ENCODE peak calls at places on chromosomes 16 and 17, in five cellular contexts. A, O, G, B and K are unnamed samples.

GRCh38 chr16:48525201-48526057 is 84.6 kb downstream of the N4BP1 start:
- DNase-seq in O (no peak), B (no peak), A (no peak), G (no peak), K (no peak)

GRCh38 chr17:21285164-21286065 is 904 bp downstream of the MAP2K3 start:
- DNase-seq in G (no peak), A (peak), B (peak), O (peak), K (peak)

GRCh38 chr16:85363881-85364280 is 249.2 kb upstream of the GSE1 start:
- DNase-seq in A (peak), G (no peak), O (peak), B (no peak), K (peak)

GRCh38 chr17:80986816-80987480 is 4.7 kb upstream of the CHMP6 start:
- DNase-seq in G (no peak), O (no peak), B (no peak), A (no peak), K (peak)

GRCh38 chr16:31351937-31352315 is 3.0 kb upstream of the ITGAX start:
- DNase-seq in O (no peak), G (no peak), A (peak), B (no peak), K (peak)

GRCh38 chr17:29807520-29808361 is 122.3 kb downstream of the SSH2 start:
- DNase-seq in B (peak), G (no peak), A (peak), O (peak), K (peak)

GRCh38 chr16:70520612-70521297 is 2.6 kb downstream of the COG4 start:
- DNase-seq in A (peak), B (no peak), O (peak), G (no peak), K (peak)

GRCh38 chr17:6323626-6324356 is 111.1 kb downstream of the AIPL1 start:
- DNase-seq in G (no peak), A (no peak), O (no peak), B (no peak), K (no peak)

GRCh38 chr17:6711081-6711674 is 2.0 kb downstream of the SLC13A5 start:
- DNase-seq in O (no peak), G (no peak), A (no peak), B (peak), K (no peak)

GRCh38 chr17:21288581-21289017 is 4.1 kb downstream of the MAP2K3 start:
- DNase-seq in O (no peak), A (no peak), G (no peak), B (no peak), K (peak)

GRCh38 chr16:13316008-13316407 is 414.6 kb downstream of the SHISA9 start:
- DNase-seq in G (no peak), O (peak), A (peak), B (no peak), K (no peak)

GRCh38 chr17:8611135-8611534 is 19.4 kb downstream of the MYH10 start:
- DNase-seq in O (peak), G (no peak), B (no peak), A (peak), K (no peak)

GRCh38 chr16:57503366-57503765 is 17.1 kb upstream of the DOK4 start:
- DNase-seq in O (no peak), G (no peak), B (no peak), A (no peak), K (peak)

GRCh38 chr16:29678691-29679267 is at the start of gene QPRT:
- DNase-seq in O (peak), G (no peak), B (no peak), A (peak), K (peak)

GRCh38 chr17:82092628-82092994 is 5.4 kb downstream of the FASN start:
- DNase-seq in G (no peak), A (no peak), O (no peak), B (no peak), K (peak)

GRCh38 chr16:12651765-12652531 is 151.7 kb downstream of the CPPED1 start:
- DNase-seq in O (no peak), A (no peak), G (no peak), B (no peak), K (no peak)

GRCh38 chr17:28130455-28130854 is 88.0 kb downstream of the NLK start:
- DNase-seq in G (no peak), O (no peak), B (no peak), A (no peak), K (no peak)

GRCh38 chr16:4371481-4372314 is at the start of gene VASN:
- DNase-seq in B (peak), A (peak), G (no peak), O (peak), K (peak)

GRCh38 chr16:73057369-73058210 is 9.7 kb upstream of the ZFHX3 start:
- DNase-seq in A (no peak), G (no peak), B (no peak), O (no peak), K (peak)
- TF ChIP-seq CTCF in A (no peak), G (no peak), B (no peak), O (peak), K (no peak)

GRCh38 chr17:79461041-79461440 is 149.8 kb downstream of the RBFOX3 start:
- DNase-seq in A (peak), G (no peak), O (peak), B (no peak), K (no peak)

GRCh38 chr17:79465011-79466006 is 145.5 kb downstream of the RBFOX3 start:
- DNase-seq in B (no peak), G (no peak), A (no peak), O (no peak), K (no peak)

GRCh38 chr17:79466562-79467350 is 144.1 kb downstream of the RBFOX3 start:
- DNase-seq in O (no peak), G (no peak), A (no peak), B (no peak), K (no peak)

GRCh38 chr17:79464310-79465010 is 146.4 kb downstream of the RBFOX3 start:
- DNase-seq in B (no peak), A (no peak), G (no peak), O (no peak), K (no peak)

GRCh38 chr17:79463421-79464309 is 147.2 kb downstream of the RBFOX3 start:
- DNase-seq in A (no peak), G (no peak), B (no peak), O (no peak), K (no peak)
- H3K4me3 ChIP-seq in A (no peak), G (no peak), B (no peak), O (no peak), K (no peak)

DNA sequence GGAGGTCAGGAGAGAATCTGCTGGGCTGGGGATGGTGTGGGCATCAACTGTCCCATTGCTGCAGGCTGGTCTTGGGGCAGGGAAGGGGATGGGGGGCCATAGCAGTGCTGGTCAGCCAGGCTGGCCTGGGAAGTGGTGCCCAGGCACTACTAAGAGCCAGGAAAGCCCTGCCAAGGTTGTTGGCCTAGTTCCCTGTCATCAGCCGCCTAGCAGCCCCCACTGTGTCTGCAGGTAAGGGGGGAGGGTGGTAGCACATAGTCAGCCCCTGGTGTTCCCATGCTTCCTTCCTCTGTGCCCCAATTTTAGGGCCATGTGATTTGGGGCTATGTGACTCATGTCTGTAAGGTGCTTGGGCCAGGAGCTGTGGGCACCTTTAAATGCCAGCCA is 17.8 kb downstream of the GJD3 start:
- DNase-seq in G (no peak), A (no peak), B (no peak), O (no peak), K (peak)
- TF ChIP-seq CTCF in G (no peak), A (no peak), B (no peak), O (no peak), K (no peak)

GRCh38 chr17:45293413-45294211 is 23.2 kb downstream of the MAP3K14 start:
- DNase-seq in G (peak), B (peak), O (peak), A (peak), K (peak)

GRCh38 chr17:45296833-45297124 is 20.0 kb downstream of the MAP3K14 start:
- DNase-seq in A (no peak), O (no peak), G (no peak), B (no peak), K (no peak)

GRCh38 chr17:45296003-45296832 is 20.6 kb downstream of the MAP3K14 start:
- DNase-seq in B (no peak), G (no peak), O (no peak), A (peak), K (peak)

GRCh38 chr17:45292696-45293412 is 24.0 kb downstream of the MAP3K14 start:
- DNase-seq in A (no peak), B (no peak), O (no peak), G (no peak), K (peak)

GRCh38 chr17:45294506-45294905 is 22.3 kb downstream of the MAP3K14 start:
- DNase-seq in O (peak), B (peak), G (no peak), A (peak), K (peak)
- H3K4me3 ChIP-seq in O (no peak), B (no peak), G (no peak), A (no peak), K (no peak)

GRCh38 chr16:88906535-88907105 is 40.2 kb upstream of the PABPN1L start:
- DNase-seq in G (no peak), A (no peak), O (no peak), B (no peak), K (no peak)
- TF ChIP-seq CTCF in G (no peak), A (no peak), O (no peak), B (no peak), K (no peak)

DNA sequence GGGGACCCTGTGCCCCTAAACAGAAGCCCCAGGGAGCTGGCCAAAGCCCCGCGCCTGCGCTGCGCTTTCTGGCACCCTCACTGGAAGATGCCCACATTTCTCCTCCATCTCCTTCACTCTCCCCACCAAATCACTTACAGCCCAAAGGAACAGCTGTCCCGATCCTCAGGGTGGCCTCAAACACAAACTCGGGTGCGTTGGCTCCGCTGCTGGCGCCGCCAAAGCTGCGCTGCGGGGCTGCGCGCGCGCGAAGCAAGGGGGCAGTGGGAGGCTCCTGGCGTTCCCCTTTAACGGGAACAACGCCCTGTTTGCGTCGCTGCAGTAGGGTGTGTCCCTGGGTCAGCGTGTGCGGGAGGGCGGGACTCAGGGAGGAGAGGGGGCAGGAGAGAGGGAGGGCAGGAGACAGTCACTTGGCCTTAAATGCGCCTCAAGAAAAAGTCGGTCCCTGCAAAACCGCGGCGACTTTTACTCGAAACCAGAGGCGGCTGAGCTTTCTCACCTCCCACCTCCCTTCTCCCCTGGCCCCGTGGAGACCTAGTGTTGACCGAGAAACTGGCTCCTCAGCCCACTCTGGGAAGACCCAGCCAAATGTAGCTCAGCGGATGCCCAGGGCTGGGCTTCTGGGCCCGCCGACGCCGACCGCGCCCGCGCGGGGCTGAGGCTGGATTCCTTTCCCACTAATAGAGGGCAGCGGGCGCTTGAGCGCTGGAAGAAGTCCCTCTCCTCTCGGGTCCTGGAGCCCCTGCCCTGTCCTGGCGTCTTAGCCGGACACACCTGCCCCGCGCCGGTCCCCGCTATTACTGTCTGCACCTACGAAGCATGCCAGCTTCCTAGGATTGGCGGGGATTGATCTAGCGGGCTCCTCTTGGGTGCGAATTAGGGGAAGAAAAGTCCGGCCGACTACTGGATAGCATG is 2.6 kb downstream of the PMP22 start:
- DNase-seq in A (peak), O (peak), G (peak), B (peak), K (peak)
- H3K4me3 ChIP-seq in A (peak), O (peak), G (peak), B (peak), K (peak)

DNA sequence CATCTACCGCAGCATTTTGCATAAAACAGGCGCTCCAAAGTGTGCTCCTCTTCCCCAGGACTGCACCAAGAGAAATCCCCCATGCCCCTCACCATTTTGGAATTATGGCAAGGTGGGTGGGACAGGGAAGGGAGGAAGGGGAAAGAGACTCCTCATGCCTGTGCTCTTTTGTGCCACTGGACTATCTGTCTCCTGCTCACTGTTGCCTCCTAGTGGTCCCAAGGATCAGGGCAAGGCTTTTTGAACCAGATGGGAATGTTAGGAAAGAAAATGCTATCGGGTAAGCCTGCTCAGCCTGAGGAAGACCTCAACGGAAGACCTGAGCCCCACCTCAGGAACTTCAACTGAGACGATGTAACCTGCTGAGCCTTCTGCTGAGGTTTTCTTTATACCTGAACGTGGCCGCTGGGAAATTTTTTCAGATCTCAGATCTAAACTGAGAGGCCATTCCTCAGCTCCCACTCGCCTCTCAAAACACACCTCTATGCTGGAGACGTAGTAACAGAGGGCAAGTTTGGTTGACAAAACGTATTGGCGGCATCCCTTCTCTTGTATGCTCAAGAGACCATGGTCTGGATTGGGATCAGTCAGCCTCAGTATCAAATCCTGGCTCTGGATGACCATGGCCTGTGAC is 58.3 kb downstream of the SPACA3 start:
- DNase-seq in G (no peak), A (peak), O (peak), B (peak), K (peak)
- TF ChIP-seq CTCF in G (peak), A (peak), O (peak), B (peak), K (peak)

DNA sequence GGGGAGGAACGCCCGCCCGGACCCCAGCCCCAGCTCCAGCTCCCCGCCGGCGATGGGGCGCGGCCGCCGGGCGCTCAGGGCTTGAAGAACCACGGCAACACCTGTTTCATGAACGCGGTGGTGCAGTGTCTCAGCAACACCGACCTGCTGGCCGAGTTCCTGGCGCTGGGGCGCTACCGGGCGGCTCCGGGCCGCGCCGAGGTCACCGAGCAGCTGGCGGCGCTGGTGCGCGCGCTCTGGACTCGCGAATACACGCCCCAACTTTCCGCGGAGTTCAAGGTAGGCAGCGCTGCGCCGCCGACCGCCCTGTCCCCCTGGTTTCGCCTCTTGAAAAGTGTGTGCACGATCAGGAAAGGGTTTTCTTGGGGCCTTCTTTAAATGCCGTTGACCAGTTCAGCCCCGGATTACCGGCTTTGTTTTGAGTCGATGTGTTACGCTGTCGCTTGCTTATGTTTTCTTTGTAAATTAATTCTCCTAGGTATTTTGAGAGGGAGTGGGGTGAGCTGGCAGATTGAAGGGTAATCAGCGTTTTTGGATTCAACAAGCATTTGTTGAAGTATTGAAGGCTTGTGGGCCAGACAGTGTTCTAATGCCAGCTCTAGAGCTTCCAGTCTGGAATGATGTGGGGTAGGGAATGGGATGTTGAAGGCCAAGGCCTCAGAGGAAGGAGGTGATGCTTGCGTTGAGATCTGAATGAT is 690 bp downstream of the USP43 start:
- DNase-seq in B (peak), G (no peak), O (no peak), A (peak), K (no peak)
- H3K4me3 ChIP-seq in B (peak), G (peak), O (peak), A (peak), K (no peak)

DNA sequence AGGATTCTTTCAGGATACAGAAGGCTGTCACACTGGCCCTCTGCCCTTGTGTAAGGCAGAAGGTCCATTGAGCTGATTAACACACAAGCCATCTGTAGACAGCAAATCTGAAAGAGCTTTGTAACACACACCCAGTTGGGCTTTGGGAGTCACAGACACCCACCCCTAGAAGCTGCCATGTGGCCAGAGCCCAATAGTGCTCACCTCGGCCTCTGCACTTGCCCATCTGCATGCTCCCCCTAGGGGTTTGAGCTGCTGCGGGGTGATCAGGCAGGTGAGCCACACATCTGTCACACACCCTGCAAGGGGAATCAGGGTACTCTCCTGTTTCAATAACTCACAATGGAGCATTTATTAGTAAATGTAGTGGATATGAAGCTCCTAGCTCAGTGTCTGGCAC is 138.3 kb downstream of the CHD9NB start:
- DNase-seq in G (no peak), B (no peak), O (no peak), A (no peak), K (no peak)
- TF ChIP-seq CTCF in G (no peak), B (no peak), O (no peak), A (no peak), K (no peak)